ENCODE peak calls at places on chromosomes 13 and 19, in four cellular contexts. C is DND-41, O is astrocyte, R is neural progenitor cell. N is an unnamed sample.
A peak's percentile ranks its signal among the peaks of the same experiment; 100 is the strongest.

GRCh38 chr13:97627566-97627965 is 193.6 kb downstream of the RAP2A start:
- DNase-seq in R (peak; percentile 20), C (no peak), O (peak; percentile 83), N (peak; percentile 63)

GRCh38 chr13:33154911-33155310 is 130.6 kb downstream of the STARD13 start:
- DNase-seq in R (no peak), C (no peak), O (no peak), N (no peak)

GRCh38 chr13:21237081-21237480 is 60.6 kb downstream of the MRPL57 start:
- DNase-seq in O (no peak), R (no peak), C (peak; percentile 86), N (no peak)

GRCh38 chr13:108460043-108460442 is 169.4 kb upstream of the MYO16 start:
- DNase-seq in O (no peak), C (no peak), R (no peak), N (no peak)

GRCh38 chr13:42798118-42798517 is 16.7 kb downstream of the FAM216B start:
- DNase-seq in R (no peak), O (no peak), C (no peak), N (no peak)

GRCh38 chr13:41505209-41505835 is 48.0 kb downstream of the RGCC start:
- DNase-seq in R (no peak), C (no peak), O (peak; percentile 98), N (no peak)

GRCh38 chr19:46471116-46471733 is at the start of gene PNMA8A:
- DNase-seq in R (peak; percentile 97), O (peak; percentile 71), C (no peak), N (peak; percentile 84)

GRCh38 chr19:30090476-30090875 is 148.4 kb downstream of the URI1 start:
- DNase-seq in O (no peak), R (no peak), C (no peak), N (no peak)

GRCh38 chr19:708154-709141 is at the start of gene PALM:
- DNase-seq in O (no peak), R (peak; percentile 80), C (no peak), N (peak; percentile 80)

GRCh38 chr13:83449666-83450395 is 432.4 kb downstream of the SLITRK1 start:
- DNase-seq in R (peak; percentile 60), C (no peak), O (peak; percentile 84), N (no peak)

GRCh38 chr19:12864721-12865715 is 16.2 kb downstream of the DNASE2 start:
- DNase-seq in C (no peak), O (no peak), R (no peak), N (no peak)

GRCh38 chr13:27975579-27976361 is 6.7 kb upstream of the CDX2 start:
- DNase-seq in C (no peak), R (peak; percentile 50), O (no peak), N (no peak)
- TF ChIP-seq EZH2 in C (no peak), R (peak; percentile 100), O (peak; percentile 97), N (peak; percentile 99)

DNA sequence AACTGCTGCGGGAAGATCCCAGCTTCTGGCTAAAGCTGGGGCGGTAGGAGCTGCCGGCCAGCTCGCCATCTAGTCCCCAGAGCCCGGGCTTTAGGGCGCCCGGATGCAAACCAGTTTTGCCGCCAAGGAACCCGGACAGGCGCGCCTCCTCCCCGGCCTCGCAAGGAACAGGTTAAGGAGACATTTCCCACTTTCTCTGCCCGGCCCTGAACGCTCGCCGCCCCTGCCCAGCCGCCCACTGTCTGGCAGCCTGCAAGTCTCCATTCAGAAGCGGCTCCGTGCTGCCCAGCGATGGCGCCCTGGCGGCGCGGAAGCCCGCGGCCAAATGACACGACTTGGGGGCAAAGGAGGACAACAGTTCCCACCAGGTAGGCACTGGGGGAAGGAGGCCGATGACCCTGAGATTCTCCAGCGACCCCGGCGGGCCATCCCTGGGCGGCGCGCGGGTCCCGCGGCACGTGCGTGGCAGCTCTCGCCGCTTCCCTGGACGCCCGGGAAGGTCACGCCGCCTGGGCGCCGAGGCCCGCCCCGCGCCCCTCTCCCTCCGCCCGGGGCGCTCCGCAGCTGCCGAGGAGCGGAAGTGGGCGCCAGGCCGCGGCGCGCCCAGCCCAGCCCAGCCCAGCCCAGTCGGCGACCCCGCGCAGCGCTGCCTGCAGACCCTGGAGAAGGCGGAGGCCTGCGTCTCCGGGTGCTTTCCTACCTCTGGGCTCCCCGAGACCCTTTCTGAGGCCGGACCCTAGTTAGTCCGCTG is 42.2 kb upstream of the HNRNPA1L2 start:
- DNase-seq in C (no peak), O (peak; percentile 18), R (peak; percentile 71), N (peak; percentile 57)
- TF ChIP-seq EZH2 in C (no peak), O (no peak), R (no peak), N (no peak)

DNA sequence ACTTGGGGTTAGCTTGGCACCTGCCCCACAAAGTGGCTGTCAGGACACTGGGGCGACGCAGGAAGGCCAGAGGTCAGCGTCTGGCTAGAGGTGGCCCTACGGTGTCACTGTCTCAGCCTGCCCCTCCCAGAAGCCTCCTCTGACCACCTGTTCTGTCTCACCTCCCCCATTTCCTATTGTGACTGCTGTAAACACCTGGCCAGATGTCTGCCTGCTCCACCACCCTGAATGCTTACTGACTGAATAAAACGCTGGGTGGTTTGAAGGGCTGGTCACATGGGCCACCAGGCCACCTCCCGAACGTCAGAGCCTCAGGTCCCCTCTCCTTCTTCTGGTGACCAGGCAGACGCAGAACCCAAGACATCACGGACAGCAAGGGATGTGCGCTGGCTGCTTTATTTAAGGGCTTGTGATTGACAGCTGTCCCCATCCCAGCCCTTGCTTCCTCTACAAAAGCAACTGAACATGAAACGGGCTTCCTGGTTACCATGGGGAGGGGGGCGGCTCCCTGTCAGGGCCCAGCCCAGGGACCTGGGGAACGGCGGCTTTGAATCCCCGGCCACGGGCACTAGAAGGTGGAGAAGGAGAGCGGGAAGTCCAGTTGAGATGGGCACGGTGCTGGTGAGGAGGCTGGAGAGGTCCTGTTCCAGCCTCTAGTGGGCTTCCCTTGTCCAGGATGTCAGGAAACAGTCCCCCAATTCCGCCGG is 6.2 kb downstream of the ELOF1 start:
- DNase-seq in O (no peak), C (no peak), R (no peak), N (no peak)
- TF ChIP-seq EZH2 in O (no peak), C (no peak), R (no peak), N (no peak)

GRCh38 chr19:4279530-4280422 is 710 bp downstream of the SHD start:
- DNase-seq in R (peak; percentile 27), C (no peak), O (no peak), N (no peak)
- TF ChIP-seq EZH2 in R (peak; percentile 83), C (no peak), O (peak; percentile 81), N (peak; percentile 6)

DNA sequence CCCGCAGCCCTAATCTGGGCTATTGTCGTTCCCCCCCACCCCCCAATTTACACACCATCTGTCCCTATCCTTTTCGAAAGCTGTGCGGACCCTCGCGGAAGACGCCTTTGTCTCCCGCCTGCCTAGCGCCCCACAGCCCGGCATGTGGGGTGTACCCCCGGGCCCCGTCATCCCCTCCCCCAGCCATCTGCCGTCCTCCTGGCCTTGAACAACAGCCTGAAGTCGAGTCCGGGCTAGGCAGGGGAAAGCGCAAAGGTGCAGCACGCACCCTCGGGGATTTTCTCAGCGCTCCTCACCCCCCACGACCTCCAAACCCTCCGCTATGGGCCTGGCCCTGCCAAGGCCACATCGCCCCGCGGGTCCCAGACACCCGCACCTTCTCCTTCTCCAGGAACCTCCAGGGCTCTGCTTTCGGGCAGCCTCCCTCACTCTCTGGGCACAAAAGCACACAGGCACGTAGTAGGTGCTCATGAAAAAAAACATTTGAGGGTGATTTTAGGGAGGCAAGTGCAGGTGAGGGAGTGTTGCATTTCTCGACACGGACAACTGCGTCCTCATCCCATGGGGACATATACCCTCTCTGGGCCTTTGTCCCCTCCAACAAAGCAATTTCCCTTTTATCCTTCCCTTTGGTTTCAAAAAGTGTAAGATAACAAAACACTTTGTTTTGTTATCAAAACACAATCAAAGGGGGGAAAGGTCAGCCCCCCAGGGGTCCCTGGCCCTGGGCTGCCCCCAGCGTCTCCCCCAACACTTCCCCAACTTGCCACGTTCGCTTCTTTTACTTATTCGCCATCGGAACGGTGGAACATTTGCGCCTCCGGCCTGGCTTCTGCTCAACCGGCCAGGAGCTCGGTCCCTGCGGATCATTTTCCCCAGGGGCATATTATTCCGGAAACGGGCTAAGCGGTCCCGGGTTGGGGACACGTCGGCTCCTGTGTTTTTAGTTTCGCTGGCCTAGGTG is 16.4 kb downstream of the CCDC124 start:
- DNase-seq in R (peak; percentile 43), O (no peak), C (no peak), N (no peak)
- TF ChIP-seq EZH2 in R (peak; percentile 92), O (peak; percentile 85), C (no peak), N (peak; percentile 67)

DNA sequence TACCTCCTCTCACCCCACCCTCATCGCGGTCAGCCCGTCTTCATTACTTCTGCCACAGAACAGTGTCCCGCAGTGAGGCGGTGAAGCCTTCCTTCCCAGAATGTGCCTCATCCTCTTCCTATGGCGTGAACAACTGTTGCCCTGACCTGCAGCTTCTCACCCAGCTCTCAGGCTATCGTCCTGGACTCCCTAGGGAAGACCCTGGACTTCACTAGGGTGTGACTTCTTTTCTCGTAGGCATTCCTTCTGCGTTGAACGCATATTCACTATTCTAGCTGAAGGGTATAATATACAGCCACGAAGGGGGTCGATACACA is 982 bp downstream of the ZNF865 start:
- DNase-seq in C (no peak), O (no peak), R (no peak), N (no peak)
- TF ChIP-seq EZH2 in C (no peak), O (no peak), R (no peak), N (no peak)

GRCh38 chr19:1760020-1760419 is 6.7 kb downstream of the ONECUT3 start:
- DNase-seq in O (no peak), R (peak; percentile 59), C (no peak), N (no peak)
- TF ChIP-seq EZH2 in O (no peak), R (no peak), C (no peak), N (no peak)

GRCh38 chr19:10006752-10007323 is 3.5 kb downstream of the COL5A3 start:
- DNase-seq in C (no peak), R (no peak), O (no peak), N (no peak)
- TF ChIP-seq EZH2 in C (no peak), R (no peak), O (no peak), N (no peak)

DNA sequence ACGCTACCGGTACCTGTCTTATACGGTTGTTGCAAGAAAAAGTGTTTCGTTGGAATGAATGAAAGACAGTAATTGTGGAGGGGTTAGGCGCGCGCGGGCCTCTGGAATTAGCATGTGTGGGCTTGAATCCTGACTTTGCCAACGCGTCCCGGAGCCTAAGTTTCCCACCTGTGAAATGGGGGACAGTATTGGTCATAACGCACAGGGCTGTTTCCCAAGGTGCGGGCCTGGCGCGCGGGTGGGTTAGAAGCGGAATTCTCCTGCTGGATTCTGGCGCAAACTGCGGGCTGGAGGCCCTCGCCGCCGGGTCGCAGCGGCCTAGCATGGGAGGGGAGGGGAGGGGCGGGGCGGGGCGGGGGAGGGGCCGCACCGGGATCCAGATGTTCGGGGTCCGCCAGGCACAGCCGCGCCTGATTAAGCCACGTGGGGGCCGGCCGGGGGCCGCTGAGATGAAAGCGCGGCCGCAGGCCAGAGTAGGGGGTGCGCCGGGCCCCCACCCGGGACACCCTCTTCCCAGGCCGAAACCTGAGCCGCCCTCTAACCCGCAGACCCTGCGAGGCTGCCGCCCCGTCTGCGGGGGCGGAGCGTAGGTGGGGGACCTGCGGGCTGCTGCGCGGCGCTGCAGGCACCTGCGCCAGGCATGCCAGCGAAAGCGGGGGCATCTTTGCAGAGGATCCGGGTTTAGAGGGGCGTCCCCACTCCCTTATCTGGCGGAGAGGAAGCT is 1.2 kb upstream of the TMEM59L start:
- DNase-seq in R (peak; percentile 78), C (no peak), O (no peak), N (no peak)
- TF ChIP-seq EZH2 in R (peak; percentile 91), C (no peak), O (peak; percentile 49), N (peak; percentile 97)